ENCODE peak calls at places on chromosomes 5 and 9, in four cellular contexts. C is activated CD4-positive, alpha-beta T cell treated with anti-CD3 and anti-CD28 coated beads, Interleukin-2, amount 50 U/mL, for 1 hour; Q is cardiac muscle cell; M is iPS DF 6.9. G is an unnamed sample.

GRCh38 chr5:167614294-167615104 is 676.9 kb upstream of the WWC1 start:
- DNase-seq in C (no peak), Q (peak; percentile 11), M (no peak), G (no peak)

GRCh38 chr5:39420482-39421145 is 4.2 kb downstream of the DAB2 start:
- DNase-seq in C (no peak), Q (peak; percentile 89), M (no peak), G (no peak)

GRCh38 chr5:96968614-96969013 is 32.7 kb downstream of the LNPEP start:
- DNase-seq in C (no peak), Q (no peak), M (no peak), G (no peak)

GRCh38 chr5:123771715-123772114 is 259.7 kb downstream of the CSNK1G3 start:
- DNase-seq in C (no peak), Q (no peak), M (peak; percentile 1), G (no peak)

GRCh38 chr5:134948929-134949328 is 18.8 kb upstream of the CATSPER3 start:
- DNase-seq in C (no peak), Q (peak; percentile 64), M (no peak), G (no peak)

GRCh38 chr9:108463927-108464606 is 391.7 kb downstream of the ACTL7B start:
- DNase-seq in C (no peak), Q (peak; percentile 49), M (no peak), G (no peak)

GRCh38 chr5:122165574-122166021 is 36.3 kb downstream of the ZNF474 start:
- DNase-seq in C (no peak), Q (peak; percentile 78), M (no peak), G (no peak)

GRCh38 chr5:102809033-102809432 is 53.9 kb downstream of the PAM start:
- DNase-seq in C (no peak), Q (no peak), M (no peak), G (no peak)

GRCh38 chr5:167524941-167525485 is 766.4 kb upstream of the WWC1 start:
- DNase-seq in C (no peak), Q (no peak), M (no peak), G (no peak)

GRCh38 chr5:135584918-135585317 is 6.1 kb upstream of the CXCL14 start:
- DNase-seq in C (no peak), Q (no peak), M (no peak), G (no peak)

GRCh38 chr5:102561894-102562760 is 63.3 kb upstream of the SLCO6A1 start:
- DNase-seq in C (no peak), Q (peak; percentile 55), M (peak; percentile 45), G (no peak)

GRCh38 chr5:77181596-77182304 is 28.7 kb upstream of the PDE8B start:
- DNase-seq in C (no peak), Q (no peak), M (no peak), G (no peak)

GRCh38 chr9:132114102-132114707 is 34.5 kb upstream of the MED27 start:
- DNase-seq in C (peak; percentile 25), Q (peak; percentile 76), M (peak; percentile 55), G (no peak)

GRCh38 chr5:113250341-113250953 is 184.3 kb downstream of the TSSK1B start:
- DNase-seq in C (no peak), Q (peak; percentile 96), M (no peak), G (no peak)

GRCh38 chr5:137440800-137441199 is 58.3 kb downstream of the SPOCK1 start:
- DNase-seq in C (no peak), Q (no peak), M (no peak), G (no peak)

GRCh38 chr9:134536101-134536900 is 105.3 kb upstream of the COL5A1 start:
- DNase-seq in C (no peak), Q (peak; percentile 80), M (no peak), G (no peak)

GRCh38 chr5:88770290-88771257 is 112.4 kb downstream of the MEF2C start:
- DNase-seq in C (no peak), Q (peak; percentile 17), M (no peak), G (no peak)

GRCh38 chr5:141992349-141992963 is 20.4 kb downstream of the GNPDA1 start:
- DNase-seq in C (peak; percentile 83), Q (peak; percentile 75), M (no peak), G (peak; percentile 80)

GRCh38 chr9:2663886-2664674 is 42.5 kb downstream of the VLDLR start:
- DNase-seq in C (no peak), Q (no peak), M (no peak), G (no peak)

GRCh38 chr5:10460252-10460906 is 18.7 kb downstream of the ROPN1L start:
- DNase-seq in C (no peak), Q (peak; percentile 30), M (no peak), G (no peak)

GRCh38 chr9:110578896-110579752 is at the start of gene SVEP1:
- DNase-seq in C (no peak), Q (peak; percentile 75), M (no peak), G (no peak)

GRCh38 chr9:72315089-72315509 is 49.9 kb downstream of the ZFAND5 start:
- DNase-seq in C (no peak), Q (peak; percentile 86), M (no peak), G (no peak)

GRCh38 chr9:1938675-1939170 is 76.4 kb upstream of the SMARCA2 start:
- DNase-seq in C (no peak), Q (no peak), M (no peak), G (no peak)

GRCh38 chr9:137149942-137150484 is 11.1 kb downstream of the GRIN1 start:
- DNase-seq in C (no peak), Q (no peak), M (no peak), G (no peak)

GRCh38 chr9:97984188-97985057 is 1.3 kb downstream of the ANP32B start:
- DNase-seq in C (peak; percentile 78), Q (peak; percentile 89), M (no peak), G (peak; percentile 69)

GRCh38 chr5:107135391-107135790 is 535.3 kb downstream of the EFNA5 start:
- DNase-seq in C (no peak), Q (peak; percentile 32), M (no peak), G (no peak)

GRCh38 chr9:5305741-5306140 is 1.2 kb upstream of the RLN2 start:
- DNase-seq in C (no peak), Q (no peak), M (no peak), G (no peak)

GRCh38 chr5:54187694-54188093 is 122.7 kb downstream of the ARL15 start:
- DNase-seq in C (no peak), Q (no peak), M (no peak), G (no peak)

GRCh38 chr9:14584571-14584970 is 108.7 kb downstream of the ZDHHC21 start:
- DNase-seq in C (no peak), Q (peak; percentile 25), M (no peak), G (no peak)

GRCh38 chr5:142108432-142109355 is at the start of gene NDFIP1:
- DNase-seq in C (peak; percentile 83), Q (peak; percentile 88), M (peak; percentile 16), G (peak; percentile 90)

GRCh38 chr5:93164690-93165089 is 416.3 kb downstream of the NR2F1-AS1 start:
- DNase-seq in C (no peak), Q (peak; percentile 90), M (no peak), G (no peak)

GRCh38 chr9:128899566-128900322 is 17.8 kb downstream of the LRRC8A start:
- DNase-seq in C (no peak), Q (no peak), M (no peak), G (peak; percentile 70)

GRCh38 chr9:92141144-92142129 is 26.2 kb upstream of the SPTLC1 start:
- DNase-seq in C (no peak), Q (peak; percentile 40), M (no peak), G (no peak)

GRCh38 chr5:80318212-80318611 is 1.6 kb upstream of the SPZ1 start:
- DNase-seq in C (no peak), Q (peak; percentile 5), M (no peak), G (no peak)

GRCh38 chr9:13860926-13861325 is 453.0 kb downstream of the NFIB start:
- DNase-seq in C (no peak), Q (peak; percentile 33), M (no peak), G (no peak)

GRCh38 chr5:135447298-135447929 is at the start of gene DCANP1:
- DNase-seq in C (no peak), Q (no peak), M (no peak), G (no peak)

GRCh38 chr5:39191216-39191615 is 28.1 kb downstream of the FYB1 start:
- DNase-seq in C (no peak), Q (no peak), M (no peak), G (no peak)

GRCh38 chr9:4084440-4084818 is 215.4 kb downstream of the GLIS3 start:
- DNase-seq in C (no peak), Q (peak; percentile 96), M (no peak), G (no peak)